ENCODE peak calls at places on chromosomes 11 and 22, in eight cellular contexts. T, I, Y, P, H, Q, A and G are unnamed samples.

GRCh38 chr11:93623179-93623578 is 38.3 kb upstream of the CEP295 start:
- DNase-seq in T (no peak), I (no peak), Y (no peak), P (no peak), H (no peak), Q (no peak), A (peak), G (no peak)

GRCh38 chr22:30717331-30717921 is 22.8 kb downstream of the OSBP2 start:
- DNase-seq in T (no peak), I (no peak), Y (no peak), P (no peak), H (no peak), Q (no peak), A (no peak), G (no peak)

GRCh38 chr11:18608373-18608772 is 8.8 kb downstream of the MISFA start:
- DNase-seq in T (no peak), I (no peak), Y (no peak), P (no peak), H (no peak), Q (no peak), A (no peak), G (no peak)

GRCh38 chr22:33105501-33105911 is 47.3 kb upstream of the SYN3 start:
- DNase-seq in T (no peak), I (no peak), Y (peak), P (no peak), H (no peak), Q (no peak), A (no peak), G (no peak)

GRCh38 chr11:106656646-106657045 is 361.6 kb downstream of the GUCY1A2 start:
- DNase-seq in T (no peak), I (no peak), Y (no peak), P (no peak), H (no peak), Q (no peak), A (no peak), G (no peak)

GRCh38 chr22:37782340-37783168 is 25.2 kb upstream of the GCAT start:
- DNase-seq in T (no peak), I (no peak), Y (no peak), P (no peak), H (no peak), Q (no peak), A (no peak), G (no peak)

GRCh38 chr11:86069408-86070086 is 663 bp upstream of the PICALM start:
- DNase-seq in T (no peak), I (no peak), Y (no peak), P (no peak), H (no peak), Q (peak), A (peak), G (no peak)

GRCh38 chr11:134581966-134582787 is 170.1 kb upstream of the B3GAT1 start:
- DNase-seq in T (no peak), I (no peak), Y (no peak), P (no peak), H (no peak), Q (no peak), A (no peak), G (no peak)

GRCh38 chr22:50625131-50625567 is 2.8 kb downstream of the ARSA start:
- DNase-seq in T (no peak), I (no peak), Y (no peak), P (peak), H (no peak), Q (no peak), A (no peak), G (no peak)

GRCh38 chr22:41984006-41984405 is 14.6 kb upstream of the WBP2NL start:
- DNase-seq in T (no peak), I (no peak), Y (no peak), P (no peak), H (no peak), Q (no peak), A (no peak), G (no peak)

GRCh38 chr11:119852741-119853140 is 123.7 kb upstream of the NECTIN1 start:
- DNase-seq in T (no peak), I (no peak), Y (no peak), P (no peak), H (no peak), Q (no peak), A (no peak), G (no peak)

GRCh38 chr11:133929401-133930052 is 27.2 kb downstream of the IGSF9B start:
- DNase-seq in T (peak), I (no peak), Y (no peak), P (no peak), H (no peak), Q (no peak), A (no peak), G (peak)

GRCh38 chr11:46122955-46123354 is 1.7 kb upstream of the PHF21A start:
- DNase-seq in T (no peak), I (no peak), Y (no peak), P (no peak), H (no peak), Q (no peak), A (no peak), G (no peak)

GRCh38 chr11:131467645-131468270 is 97.3 kb downstream of the NTM start:
- DNase-seq in T (no peak), I (no peak), Y (no peak), P (no peak), H (no peak), Q (no peak), A (no peak), G (no peak)

GRCh38 chr11:35615911-35616900 is 2.1 kb upstream of the FJX1 start:
- DNase-seq in T (peak), I (no peak), Y (peak), P (no peak), H (peak), Q (no peak), A (peak), G (no peak)

GRCh38 chr22:44291265-44292006 is 21.3 kb downstream of the SHISAL1 start:
- DNase-seq in T (no peak), I (no peak), Y (no peak), P (no peak), H (no peak), Q (no peak), A (no peak), G (no peak)

GRCh38 chr11:86228967-86229330 is 15.6 kb upstream of the EED start:
- DNase-seq in T (peak), I (no peak), Y (no peak), P (no peak), H (no peak), Q (no peak), A (no peak), G (peak)

GRCh38 chr11:11020747-11021149 is 162.9 kb upstream of the ZBED5 start:
- DNase-seq in T (no peak), I (no peak), Y (no peak), P (no peak), H (no peak), Q (no peak), A (no peak), G (no peak)

GRCh38 chr11:132559371-132560036 is 972.8 kb downstream of the OPCML start:
- DNase-seq in T (no peak), I (no peak), Y (no peak), P (no peak), H (no peak), Q (no peak), A (no peak), G (no peak)

GRCh38 chr11:88552377-88553029 is 215.0 kb upstream of the CTSC start:
- DNase-seq in T (peak), I (peak), Y (peak), P (peak), H (no peak), Q (peak), A (peak), G (peak)

GRCh38 chr11:12235945-12236743 is 125.8 kb downstream of the MICAL2 start:
- DNase-seq in T (peak), I (peak), Y (peak), P (no peak), H (no peak), Q (peak), A (peak), G (peak)

GRCh38 chr11:2848497-2848896 is 37.1 kb downstream of the CDKN1C start:
- DNase-seq in T (no peak), I (no peak), Y (no peak), P (no peak), H (no peak), Q (no peak), A (no peak), G (no peak)

GRCh38 chr22:35258144-35258988 is 1.1 kb downstream of the HMGXB4 start:
- DNase-seq in T (no peak), I (no peak), Y (no peak), P (no peak), H (peak), Q (no peak), A (no peak), G (peak)

GRCh38 chr11:79212711-79213110 is 228.1 kb downstream of the TENM4 start:
- DNase-seq in T (no peak), I (no peak), Y (no peak), P (no peak), H (no peak), Q (no peak), A (no peak), G (no peak)